ENCODE peak calls at places on chromosomes 3 and 15, in six cellular contexts. R is stomach, P is right cardiac atrium, M is brain microvascular endothelial cell, J is OCI-LY7, Z is lower lobe of right lung. S is an unnamed sample.

GRCh38 chr3:39189648-39190269 is 2.6 kb downstream of the XIRP1 start:
- DNase-seq in R (peak; percentile 79), P (peak; percentile 60), M (peak; percentile 54), J (peak; percentile 80), Z (peak; percentile 67), S (no peak)

GRCh38 chr15:42549052-42549491 is 434 bp downstream of the HAUS2 start:
- DNase-seq in R (no peak), P (no peak), M (peak; percentile 3), J (peak; percentile 76), Z (no peak), S (no peak)

GRCh38 chr3:187919018-187919417 is 173.8 kb upstream of the BCL6 start:
- DNase-seq in R (no peak), P (no peak), M (peak; percentile 39), J (peak; percentile 93), Z (no peak), S (no peak)

GRCh38 chr3:43581343-43581742 is 40.5 kb downstream of the ANO10 start:
- DNase-seq in R (no peak), P (no peak), M (no peak), J (no peak), Z (no peak), S (no peak)

GRCh38 chr3:150063237-150063636 is 92.5 kb upstream of the PFN2 start:
- DNase-seq in R (no peak), P (no peak), M (no peak), J (no peak), Z (no peak), S (no peak)

GRCh38 chr15:36925671-36926421 is 174.5 kb downstream of the MEIS2 start:
- DNase-seq in R (no peak), P (no peak), M (no peak), J (no peak), Z (no peak), S (no peak)

GRCh38 chr15:80399508-80399907 is 4.7 kb upstream of the ARNT2 start:
- DNase-seq in R (no peak), P (no peak), M (no peak), J (no peak), Z (no peak), S (no peak)

GRCh38 chr3:24005669-24006068 is 60.6 kb downstream of the NR1D2 start:
- DNase-seq in R (no peak), P (no peak), M (no peak), J (no peak), Z (no peak), S (no peak)

GRCh38 chr15:41546846-41547786 is 3.1 kb upstream of the RPAP1 start:
- DNase-seq in R (no peak), P (no peak), M (peak; percentile 65), J (no peak), Z (no peak), S (peak; percentile 2)

GRCh38 chr3:175184392-175184791 is 325.3 kb downstream of the NAALADL2 start:
- DNase-seq in R (no peak), P (no peak), M (no peak), J (no peak), Z (no peak), S (no peak)

GRCh38 chr3:133038731-133039398 is 674 bp downstream of the TMEM108 start:
- DNase-seq in R (peak; percentile 29), P (peak; percentile 33), M (peak; percentile 3), J (no peak), Z (peak; percentile 50), S (no peak)

GRCh38 chr3:149269687-149270086 is 48.1 kb upstream of the CP start:
- DNase-seq in R (no peak), P (no peak), M (no peak), J (no peak), Z (no peak), S (no peak)

GRCh38 chr15:90047956-90048575 is 46.9 kb downstream of the ZNF710 start:
- DNase-seq in R (peak; percentile 51), P (no peak), M (no peak), J (peak; percentile 11), Z (no peak), S (no peak)

GRCh38 chr15:90046846-90047481 is 45.8 kb downstream of the ZNF710 start:
- DNase-seq in R (peak; percentile 86), P (no peak), M (no peak), J (peak; percentile 85), Z (peak; percentile 81), S (peak; percentile 65)

GRCh38 chr15:90044916-90045371 is 43.8 kb downstream of the ZNF710 start:
- DNase-seq in R (no peak), P (no peak), M (no peak), J (no peak), Z (no peak), S (no peak)

GRCh38 chr15:90044191-90044590 is 43.1 kb downstream of the ZNF710 start:
- DNase-seq in R (no peak), P (no peak), M (no peak), J (no peak), Z (peak; percentile 37), S (no peak)

DNA sequence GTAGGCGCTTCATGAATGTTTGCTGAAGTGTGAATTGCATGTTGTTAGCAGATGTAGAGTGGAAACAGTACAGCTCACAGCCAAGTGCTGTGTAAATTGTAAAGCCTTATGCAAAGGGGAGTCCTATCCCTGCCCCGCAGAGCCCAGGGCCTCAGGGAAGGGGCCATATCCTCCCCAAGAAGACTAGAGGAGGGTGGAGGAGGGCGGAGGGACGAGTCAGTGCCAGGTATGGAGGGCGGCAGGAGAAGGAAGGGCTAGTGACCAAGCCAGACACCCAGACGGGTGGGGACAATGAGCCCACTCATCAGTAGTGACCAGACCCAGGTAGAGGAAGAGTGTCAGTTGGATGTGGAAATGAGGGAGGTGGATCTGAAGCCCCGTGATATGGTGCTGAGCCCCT is 45.2 kb downstream of the ZNF710 start:
- DNase-seq in R (no peak), P (no peak), M (no peak), J (no peak), Z (no peak), S (no peak)
- H3K27ac ChIP-seq in R (peak overlapping the region; percentile 76), P (no peak overlapping the region), M (no peak overlapping the region), J (peak overlapping the region; percentile 77), Z (peak overlapping the region; percentile 78), S (peak overlapping the region; percentile 78)

GRCh38 chr15:70723124-70723427 is 40.3 kb downstream of the UACA start:
- DNase-seq in R (no peak), P (no peak), M (no peak), J (no peak), Z (no peak), S (no peak)
- H3K27ac ChIP-seq in R (no peak overlapping the region), P (no peak overlapping the region), M (no peak overlapping the region), J (no peak overlapping the region), Z (no peak overlapping the region), S (no peak overlapping the region)

DNA sequence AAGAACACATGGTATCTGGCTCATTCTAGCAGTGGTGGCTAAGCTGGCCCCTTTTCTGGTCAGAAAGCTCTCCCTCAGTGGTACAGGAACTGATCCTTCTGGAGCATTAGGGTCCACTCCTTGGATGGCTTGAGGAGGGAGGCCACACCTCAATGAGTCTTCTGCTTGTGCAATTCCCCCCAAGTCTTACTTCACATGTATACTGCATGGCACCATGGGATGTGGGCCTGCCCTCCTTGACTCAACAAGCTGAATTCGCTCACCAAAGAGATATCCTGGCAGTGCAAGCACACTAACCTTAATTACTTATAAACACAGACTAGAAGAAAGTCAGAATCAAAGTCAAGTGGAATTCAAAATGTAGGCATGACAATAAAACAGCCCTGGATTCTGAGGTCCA is 133.8 kb upstream of the SLC2A2 start:
- DNase-seq in R (no peak), P (no peak), M (no peak), J (no peak), Z (no peak), S (no peak)
- H3K27ac ChIP-seq in R (no peak overlapping the region), P (no peak overlapping the region), M (no peak overlapping the region), J (no peak overlapping the region), Z (no peak overlapping the region), S (no peak overlapping the region)

DNA sequence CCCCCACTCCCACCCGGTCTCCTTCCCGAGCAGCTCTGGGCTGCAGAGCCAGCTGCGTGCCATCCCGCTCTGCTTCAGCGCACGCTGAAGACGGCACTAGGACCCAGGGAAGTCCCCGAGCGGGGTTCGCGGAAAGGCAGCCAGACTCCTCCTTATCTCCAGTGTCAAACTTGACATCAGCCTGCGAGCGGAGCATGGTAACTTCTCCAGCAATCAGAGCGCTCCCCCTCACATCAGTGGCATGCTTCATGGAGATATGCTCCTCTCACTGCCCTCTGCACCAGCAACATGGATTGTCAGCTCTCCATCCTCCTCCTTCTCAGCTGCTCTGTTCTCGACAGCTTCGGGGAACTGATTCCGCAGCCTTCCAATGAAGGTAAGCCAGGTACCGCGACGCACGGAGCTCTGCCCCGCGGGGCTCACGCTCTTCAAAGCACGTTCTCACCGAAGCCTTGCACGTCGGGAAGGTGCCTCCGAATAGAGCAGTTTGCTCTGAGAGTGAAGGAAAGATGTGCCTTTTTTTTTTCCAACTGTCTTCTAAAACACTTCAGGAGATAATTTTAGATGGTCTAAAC is at the start of gene EPHA3:
- DNase-seq in R (peak; percentile 54), P (peak; percentile 82), M (peak; percentile 84), J (no peak), Z (peak; percentile 61), S (no peak)
- H3K27ac ChIP-seq in R (no peak within 1 kb of the TSS), P (no peak within 1 kb of the TSS), M (no peak within 1 kb of the TSS), J (no peak within 1 kb of the TSS), Z (no peak within 1 kb of the TSS), S (no peak within 1 kb of the TSS)

DNA sequence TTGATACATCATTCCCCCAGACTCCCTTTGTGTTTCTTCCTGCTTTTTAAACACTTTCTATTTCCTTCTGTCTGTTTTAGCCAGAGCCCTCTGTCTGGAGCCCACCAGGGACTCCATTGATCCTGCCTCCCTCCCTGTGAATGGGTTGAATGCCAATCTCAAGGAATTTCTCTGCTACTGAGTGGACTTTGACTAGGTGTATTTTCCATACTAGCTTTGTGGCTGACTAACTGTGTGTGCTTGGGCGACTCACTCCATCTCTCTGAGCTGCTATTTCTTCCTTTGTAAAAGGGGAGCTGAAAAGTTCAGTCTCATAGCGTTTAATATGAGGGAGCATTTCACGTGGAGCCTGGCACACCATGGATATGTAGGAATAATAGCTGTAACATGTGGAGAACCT is 98.8 kb downstream of the EEFSEC start:
- DNase-seq in R (no peak), P (no peak), M (no peak), J (no peak), Z (no peak), S (no peak)
- H3K27ac ChIP-seq in R (no peak overlapping the region), P (no peak overlapping the region), M (no peak overlapping the region), J (no peak overlapping the region), Z (no peak overlapping the region), S (no peak overlapping the region)

S was measured in epithelial cell of prostate.